ENCODE peak calls at places on chromosome X, in six cellular contexts. N is myocyte, B is mesendoderm, C is Right ventricle myocardium superior, G is cardiac fibroblast, X is HEK293T. K is an unnamed sample.

GRCh38 chrX:27350476-27350875 is 112.7 kb downstream of the PPP4R3C start:
- DNase-seq in N (no peak), X (no peak), B (peak), C (no peak), G (no peak), K (no peak)

GRCh38 chrX:110173192-110174175 is 144.4 kb downstream of the AMMECR1 start:
- DNase-seq in B (peak), C (no peak), G (peak), N (peak), X (no peak), K (no peak)

GRCh38 chrX:107171369-107172102 is 34.7 kb downstream of the NUP62CL start:
- DNase-seq in G (no peak), X (no peak), B (no peak), N (no peak), C (no peak), K (no peak)

GRCh38 chrX:133527415-133527814 is 112.1 kb upstream of the GPC4 start:
- DNase-seq in B (no peak), G (no peak), N (no peak), C (no peak), X (no peak), K (no peak)

GRCh38 chrX:79728421-79728820 is 286.1 kb upstream of the TBX22 start:
- DNase-seq in B (no peak), X (no peak), G (no peak), N (no peak), C (no peak), K (no peak)

GRCh38 chrX:134935286-134935685 is 55.5 kb upstream of the SMIM10 start:
- DNase-seq in X (no peak), B (no peak), C (no peak), N (no peak), G (no peak), K (no peak)

GRCh38 chrX:12890467-12890866 is 16.0 kb upstream of the TLR8 start:
- DNase-seq in X (no peak), B (no peak), N (no peak), C (no peak), G (peak), K (no peak)

GRCh38 chrX:86455495-86455894 is 307.2 kb downstream of the DACH2 start:
- DNase-seq in N (no peak), C (no peak), G (no peak), B (peak), X (no peak), K (no peak)

GRCh38 chrX:73068467-73069364 is 10.6 kb downstream of the PABPC1L2A start:
- DNase-seq in G (no peak), X (no peak), C (no peak), N (no peak), B (no peak), K (no peak)

GRCh38 chrX:7107968-7108480 is 39.5 kb upstream of the STS start:
- DNase-seq in B (no peak), N (no peak), G (no peak), X (no peak), C (no peak), K (no peak)

GRCh38 chrX:46561931-46562721 is 11.4 kb upstream of the CHST7 start:
- DNase-seq in N (no peak), X (no peak), B (no peak), G (no peak), C (no peak), K (no peak)

GRCh38 chrX:16765618-16766017 is 20.6 kb upstream of the TXLNG start:
- DNase-seq in N (no peak), C (no peak), G (no peak), X (no peak), B (no peak), K (no peak)

GRCh38 chrX:13473666-13474516 is 95.5 kb upstream of the EGFL6 start:
- DNase-seq in N (peak), X (no peak), C (no peak), B (no peak), G (peak), K (no peak)

GRCh38 chrX:87583679-87584078 is 66.1 kb downstream of the KLHL4 start:
- DNase-seq in G (no peak), B (peak), C (no peak), N (no peak), X (peak), K (no peak)

GRCh38 chrX:12901486-12901885 is 4.9 kb upstream of the TLR8 start:
- DNase-seq in X (peak), G (peak), N (peak), C (peak), B (peak), K (peak)

GRCh38 chrX:81195712-81196111 is 6.0 kb downstream of the HMGN5 start:
- DNase-seq in B (peak), C (peak), G (peak), X (peak), N (peak), K (peak)

GRCh38 chrX:131405497-131405896 is 116.4 kb upstream of the IGSF1 start:
- DNase-seq in B (peak), N (no peak), C (no peak), X (peak), G (no peak), K (no peak)

K was measured in AG08396.